ENCODE peak calls at places on chromosomes 12 and 14, in ten cellular contexts. D, P, S, R, J, M, Z, O, F and W are unnamed samples.

GRCh38 chr14:74257078-74257987 is 18.1 kb downstream of the VSX2 start:
- DNase-seq in D (no peak), P (peak), S (peak), R (peak), J (peak), M (peak), Z (peak), O (peak), F (peak), W (peak)

GRCh38 chr12:58502857-58503256 is 417.4 kb downstream of the LRIG3 start:
- DNase-seq in D (no peak), P (peak), S (no peak), R (no peak), J (no peak), M (no peak), Z (no peak), O (no peak), F (no peak), W (no peak)

GRCh38 chr14:92106095-92106937 is at the start of gene ATXN3:
- DNase-seq in D (peak), P (peak), S (peak), R (peak), J (peak), M (peak), Z (peak), O (peak), F (peak), W (peak)

GRCh38 chr12:68264175-68264863 is 10.9 kb upstream of the IL22 start:
- DNase-seq in D (no peak), P (peak), S (no peak), R (no peak), J (no peak), M (no peak), Z (no peak), O (no peak), F (no peak), W (no peak)

GRCh38 chr14:68926236-68926635 is 52.9 kb downstream of the ACTN1 start:
- DNase-seq in D (no peak), P (no peak), S (peak), R (no peak), J (no peak), M (no peak), Z (no peak), O (no peak), F (no peak), W (no peak)

GRCh38 chr14:34554540-34555250 is 15.2 kb upstream of the EAPP start:
- DNase-seq in D (no peak), P (peak), S (peak), R (no peak), J (peak), M (peak), Z (no peak), O (no peak), F (no peak), W (no peak)

GRCh38 chr14:66857867-66858266 is 331.4 kb upstream of the GARIN2 start:
- DNase-seq in D (no peak), P (no peak), S (no peak), R (no peak), J (no peak), M (no peak), Z (no peak), O (no peak), F (no peak), W (no peak)

GRCh38 chr12:44696542-44696941 is 179.6 kb downstream of the NELL2 start:
- DNase-seq in D (no peak), P (no peak), S (no peak), R (no peak), J (no peak), M (no peak), Z (no peak), O (no peak), F (no peak), W (no peak)

GRCh38 chr14:70257526-70257925 is 68.8 kb upstream of the SLC8A3 start:
- DNase-seq in D (no peak), P (no peak), S (peak), R (no peak), J (no peak), M (no peak), Z (no peak), O (peak), F (no peak), W (no peak)

GRCh38 chr12:113329022-113329790 is 5.7 kb downstream of the SLC8B1 start:
- DNase-seq in D (no peak), P (no peak), S (peak), R (no peak), J (no peak), M (no peak), Z (no peak), O (no peak), F (no peak), W (no peak)

GRCh38 chr14:61147898-61148549 is 133.1 kb downstream of the TMEM30B start:
- DNase-seq in D (no peak), P (peak), S (no peak), R (no peak), J (no peak), M (no peak), Z (peak), O (no peak), F (no peak), W (peak)

GRCh38 chr12:18646307-18646706 is 91.5 kb downstream of the PLCZ1 start:
- DNase-seq in D (no peak), P (no peak), S (no peak), R (no peak), J (no peak), M (no peak), Z (no peak), O (no peak), F (no peak), W (no peak)

GRCh38 chr12:11078246-11078645 is 13.9 kb downstream of the TAS2R43 start:
- DNase-seq in D (no peak), P (no peak), S (no peak), R (no peak), J (no peak), M (no peak), Z (no peak), O (no peak), F (no peak), W (no peak)

GRCh38 chr14:64801800-64802199 is 77.9 kb downstream of the SPTB start:
- DNase-seq in D (no peak), P (peak), S (peak), R (no peak), J (no peak), M (no peak), Z (no peak), O (no peak), F (no peak), W (no peak)

GRCh38 chr14:89137514-89138163 is 279.4 kb downstream of the FOXN3 start:
- DNase-seq in D (peak), P (peak), S (peak), R (no peak), J (no peak), M (peak), Z (no peak), O (peak), F (peak), W (no peak)

GRCh38 chr12:46209914-46210834 is 58.7 kb downstream of the SLC38A1 start:
- DNase-seq in D (no peak), P (no peak), S (no peak), R (no peak), J (no peak), M (peak), Z (peak), O (peak), F (no peak), W (peak)

GRCh38 chr12:93441111-93441616 is 583 bp downstream of the UBE2N start:
- DNase-seq in D (no peak), P (peak), S (peak), R (peak), J (peak), M (peak), Z (peak), O (peak), F (peak), W (peak)

GRCh38 chr12:47145188-47145587 is 65.4 kb upstream of the AMIGO2 start:
- DNase-seq in D (no peak), P (no peak), S (no peak), R (no peak), J (no peak), M (no peak), Z (no peak), O (no peak), F (no peak), W (no peak)

GRCh38 chr14:22739423-22739822 is 27.1 kb upstream of the OXA1L start:
- DNase-seq in D (no peak), P (no peak), S (no peak), R (no peak), J (no peak), M (no peak), Z (no peak), O (no peak), F (no peak), W (no peak)

GRCh38 chr14:75295061-75295461 is 16.4 kb downstream of the FOS start:
- DNase-seq in D (no peak), P (peak), S (peak), R (peak), J (peak), M (peak), Z (peak), O (peak), F (peak), W (peak)

GRCh38 chr14:78251308-78251707 is 81.1 kb downstream of the NRXN3 start:
- DNase-seq in D (no peak), P (no peak), S (no peak), R (no peak), J (no peak), M (no peak), Z (no peak), O (no peak), F (no peak), W (no peak)

GRCh38 chr14:90987140-90987539 is 73.3 kb downstream of the RPS6KA5 start:
- DNase-seq in D (no peak), P (no peak), S (no peak), R (no peak), J (no peak), M (no peak), Z (no peak), O (no peak), F (no peak), W (no peak)

DNA sequence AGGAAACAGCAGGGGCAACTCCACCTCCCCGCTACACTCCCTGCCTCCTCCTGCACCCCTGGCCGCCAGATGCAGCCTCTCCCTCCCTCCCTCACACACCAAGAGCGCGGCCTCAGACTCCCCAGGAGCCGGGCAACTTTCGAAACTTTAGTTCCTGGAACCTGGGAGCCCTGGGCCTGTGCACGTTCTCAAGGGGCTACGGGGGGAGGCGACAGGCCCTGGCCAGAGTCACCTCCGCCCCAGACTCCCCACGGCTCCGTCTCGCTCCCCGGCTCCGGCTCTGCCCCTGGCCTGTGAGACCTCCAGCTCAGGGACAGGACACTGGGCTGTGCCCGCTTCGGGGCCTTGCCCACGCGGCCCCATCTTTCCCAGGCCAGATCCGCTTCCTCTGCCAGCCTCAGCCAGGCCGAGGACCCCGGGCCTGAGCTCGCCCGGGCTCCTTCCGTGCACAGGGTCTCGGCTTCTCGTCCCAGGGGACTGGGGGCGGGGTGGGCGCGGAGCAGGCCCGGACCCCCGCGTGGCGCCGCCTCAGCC is 5.5 kb downstream of the AMN start:
- DNase-seq in D (no peak), P (no peak), S (no peak), R (no peak), J (no peak), M (no peak), Z (no peak), O (peak), F (no peak), W (no peak)
- H3K4me3 ChIP-seq in D (peak), P (peak), S (no peak), R (peak), J (no peak), M (peak), Z (peak), O (peak), F (no peak), W (peak)

DNA sequence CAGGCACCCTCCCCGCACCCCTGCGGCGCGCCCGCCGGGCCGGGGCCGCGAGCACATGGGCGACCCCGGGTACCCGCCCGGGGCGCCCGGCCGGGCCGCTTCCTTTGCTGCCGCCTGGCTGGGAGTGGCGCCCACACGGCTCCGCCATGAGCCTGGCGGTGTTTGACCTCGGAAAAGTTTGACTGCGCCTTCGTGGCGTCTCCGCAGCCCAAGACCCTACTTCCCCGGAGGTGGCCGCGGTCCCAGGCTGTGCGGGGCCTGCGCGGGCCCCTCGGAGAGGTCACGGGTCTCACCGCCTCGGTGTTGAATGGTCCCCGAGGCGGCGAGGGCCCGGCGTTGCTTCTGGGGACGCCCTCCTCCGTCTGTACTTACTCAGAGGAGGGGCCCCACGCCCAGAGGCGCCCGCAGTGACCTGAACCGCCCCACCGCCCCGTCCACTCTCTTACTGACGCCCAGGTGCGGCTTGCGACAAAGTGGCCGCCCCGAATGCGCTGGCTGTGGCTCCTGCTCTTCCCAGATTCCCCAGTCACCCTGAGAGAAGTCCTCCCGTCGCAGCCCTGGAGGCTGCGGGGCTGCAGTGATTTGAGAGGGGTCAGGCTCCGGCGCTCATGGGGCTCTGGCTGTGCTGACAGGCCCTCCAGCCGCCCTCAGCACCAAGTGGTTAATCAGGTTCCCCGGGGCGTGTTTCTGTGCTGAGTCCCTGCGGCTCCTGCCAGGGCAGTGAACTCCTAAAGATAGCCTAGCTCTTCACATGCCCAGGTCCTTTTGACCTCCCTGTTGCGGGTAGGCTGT is 5.8 kb downstream of the KMT5A start:
- DNase-seq in D (no peak), P (no peak), S (no peak), R (peak), J (peak), M (peak), Z (peak), O (peak), F (peak), W (peak)
- TF ChIP-seq POLR2A in D (no peak), P (no peak), S (no peak), R (no peak), J (no peak), M (no peak), Z (no peak), O (no peak), F (peak), W (peak)

GRCh38 chr12:121060149-121061001 is 21.3 kb upstream of the OASL start:
- DNase-seq in D (no peak), P (peak), S (peak), R (peak), J (peak), M (peak), Z (no peak), O (peak), F (peak), W (no peak)
- H3K4me3 ChIP-seq in D (peak), P (peak), S (peak), R (peak), J (no peak), M (peak), Z (no peak), O (peak), F (no peak), W (peak)

GRCh38 chr14:96039633-96040311 is 610 bp downstream of the C14orf132 start:
- DNase-seq in D (no peak), P (peak), S (peak), R (peak), J (no peak), M (no peak), Z (peak), O (peak), F (no peak), W (no peak)
- TF ChIP-seq POLR2A in D (no peak), P (no peak), S (no peak), R (no peak), J (no peak), M (no peak), Z (no peak), O (no peak), F (no peak), W (no peak)

GRCh38 chr14:103897075-103897947 is 30.9 kb upstream of the TDRD9 start:
- DNase-seq in D (no peak), P (no peak), S (no peak), R (no peak), J (no peak), M (peak), Z (no peak), O (peak), F (no peak), W (no peak)
- H3K4me3 ChIP-seq in D (no peak), P (no peak), S (no peak), R (no peak), J (no peak), M (no peak), Z (no peak), O (no peak), F (no peak), W (no peak)